ENCODE peak calls at places on chromosomes 12 and 14, in ten cellular contexts. H is stimulated activated CD4-positive, alpha-beta T cell treated with anti-CD3 and anti-CD28 coated beads, Interleukin-4, amount 100 ng/mL, for 1 hour; M is lung; P is GM18507; V is left ventricle myocardium superior; G is esophagus squamous epithelium; B is B cell; X is substantia nigra; R is NCI-H226; D is activated gamma-delta T cell treated with anti-CD3 and anti-CD28 coated beads, Interleukin-2, amount 50 U/mL, for 16 hours. K is an unnamed sample.

GRCh38 chr12:15978431-15978950 is 67.4 kb downstream of the DERA start:
- DNase-seq in H (no peak), M (no peak), P (no peak), V (no peak), G (no peak), B (no peak), X (no peak), R (peak), D (no peak), K (no peak)

GRCh38 chr12:69330475-69331473 is 17.4 kb upstream of the LYZ start:
- DNase-seq in H (peak), M (no peak), P (no peak), V (peak), G (no peak), B (peak), X (no peak), R (no peak), D (peak), K (no peak)

GRCh38 chr14:39641224-39641623 is 209.0 kb upstream of the FBXO33 start:
- DNase-seq in H (no peak), M (no peak), P (no peak), V (no peak), G (no peak), B (no peak), X (no peak), R (no peak), D (no peak), K (no peak)

GRCh38 chr14:54175298-54175942 is 218.8 kb upstream of the BMP4 start:
- DNase-seq in H (peak), M (peak), P (peak), V (no peak), G (no peak), B (peak), X (peak), R (peak), D (peak), K (no peak)

GRCh38 chr12:55934343-55934742 is 3.4 kb downstream of the DGKA start:
- DNase-seq in H (no peak), M (no peak), P (no peak), V (no peak), G (no peak), B (no peak), X (no peak), R (no peak), D (no peak), K (no peak)

GRCh38 chr12:1776139-1776975 is 44.0 kb upstream of the LRTM2 start:
- DNase-seq in H (no peak), M (no peak), P (no peak), V (no peak), G (no peak), B (no peak), X (no peak), R (peak), D (no peak), K (no peak)

GRCh38 chr12:45517360-45517759 is 212.1 kb upstream of the ARID2 start:
- DNase-seq in H (no peak), M (no peak), P (no peak), V (no peak), G (no peak), B (no peak), X (no peak), R (no peak), D (no peak), K (no peak)

GRCh38 chr12:12714276-12715001 is 2.7 kb upstream of the CDKN1B start:
- DNase-seq in H (peak), M (no peak), P (no peak), V (peak), G (no peak), B (peak), X (peak), R (no peak), D (no peak), K (no peak)

GRCh38 chr12:65741662-65742480 is 82.4 kb upstream of the HMGA2 start:
- DNase-seq in H (peak), M (no peak), P (no peak), V (peak), G (no peak), B (no peak), X (no peak), R (no peak), D (no peak), K (no peak)

GRCh38 chr12:59708059-59708458 is 112.2 kb downstream of the SLC16A7 start:
- DNase-seq in H (no peak), M (no peak), P (no peak), V (no peak), G (no peak), B (no peak), X (no peak), R (peak), D (no peak), K (no peak)

GRCh38 chr12:109741286-109741969 is 27.8 kb downstream of the FAM222A start:
- DNase-seq in H (no peak), M (no peak), P (no peak), V (peak), G (no peak), B (peak), X (no peak), R (no peak), D (no peak), K (peak)

GRCh38 chr14:89004195-89004594 is 179.7 kb downstream of the TTC8 start:
- DNase-seq in H (no peak), M (no peak), P (no peak), V (no peak), G (no peak), B (no peak), X (no peak), R (peak), D (no peak), K (no peak)

GRCh38 chr12:97276198-97276580 is 186.4 kb upstream of the RMST start:
- DNase-seq in H (no peak), M (no peak), P (no peak), V (no peak), G (no peak), B (no peak), X (no peak), R (no peak), D (no peak), K (no peak)

GRCh38 chr12:105355752-105356151 is 25.3 kb downstream of the C12orf75 start:
- DNase-seq in H (no peak), M (no peak), P (no peak), V (no peak), G (no peak), B (no peak), X (no peak), R (peak), D (no peak), K (no peak)

GRCh38 chr12:43349863-43350262 is 202.1 kb downstream of the ADAMTS20 start:
- DNase-seq in H (no peak), M (no peak), P (no peak), V (no peak), G (no peak), B (no peak), X (no peak), R (no peak), D (no peak), K (no peak)

GRCh38 chr12:113850309-113851056 is 115.6 kb downstream of the RBM19 start:
- DNase-seq in H (no peak), M (no peak), P (no peak), V (peak), G (no peak), B (no peak), X (peak), R (no peak), D (no peak), K (peak)

GRCh38 chr14:65098586-65098985 is 3.7 kb downstream of the MAX start:
- DNase-seq in H (no peak), M (no peak), P (peak), V (no peak), G (no peak), B (no peak), X (no peak), R (no peak), D (no peak), K (no peak)

GRCh38 chr14:90300649-90301048 is 31.1 kb downstream of the NRDE2 start:
- DNase-seq in H (no peak), M (no peak), P (no peak), V (no peak), G (no peak), B (no peak), X (no peak), R (no peak), D (no peak), K (no peak)

GRCh38 chr12:120739031-120739762 is 13.6 kb downstream of the ACADS start:
- DNase-seq in H (no peak), M (no peak), P (no peak), V (no peak), G (no peak), B (no peak), X (no peak), R (no peak), D (no peak), K (no peak)

GRCh38 chr14:72576258-72576657 is 317.6 kb downstream of the DPF3 start:
- DNase-seq in H (no peak), M (no peak), P (no peak), V (no peak), G (no peak), B (no peak), X (no peak), R (no peak), D (no peak), K (no peak)

GRCh38 chr14:97025722-97026121 is 228.5 kb downstream of the VRK1 start:
- DNase-seq in H (no peak), M (no peak), P (no peak), V (no peak), G (no peak), B (no peak), X (no peak), R (no peak), D (no peak), K (no peak)

GRCh38 chr12:46664771-46665287 is 161.0 kb downstream of the SLC38A4 start:
- DNase-seq in H (no peak), M (no peak), P (no peak), V (no peak), G (no peak), B (no peak), X (no peak), R (peak), D (no peak), K (no peak)

GRCh38 chr12:65740873-65741600 is 83.2 kb upstream of the HMGA2 start:
- DNase-seq in H (peak), M (peak), P (no peak), V (peak), G (no peak), B (no peak), X (peak), R (peak), D (peak), K (peak)

GRCh38 chr14:67557118-67557517 is 24.0 kb downstream of the PLEKHH1 start:
- DNase-seq in H (no peak), M (no peak), P (no peak), V (no peak), G (no peak), B (no peak), X (no peak), R (peak), D (no peak), K (no peak)

GRCh38 chr14:93970589-93970966 is 5.8 kb downstream of the ASB2 start:
- DNase-seq in H (peak), M (no peak), P (no peak), V (no peak), G (no peak), B (peak), X (peak), R (no peak), D (peak), K (no peak)

GRCh38 chr14:61654026-61654425 is 41.3 kb upstream of the HIF1A start:
- DNase-seq in H (no peak), M (no peak), P (no peak), V (no peak), G (no peak), B (no peak), X (no peak), R (no peak), D (no peak), K (no peak)

GRCh38 chr12:30514666-30515065 is 181.0 kb downstream of the IPO8 start:
- DNase-seq in H (no peak), M (no peak), P (no peak), V (no peak), G (no peak), B (no peak), X (no peak), R (no peak), D (no peak), K (no peak)

GRCh38 chr14:97178781-97179180 is 381.6 kb downstream of the VRK1 start:
- DNase-seq in H (no peak), M (no peak), P (no peak), V (no peak), G (no peak), B (no peak), X (no peak), R (no peak), D (no peak), K (no peak)

K was measured in psoas muscle.